ENCODE peak calls at places on chromosomes 16 and 17, in four cellular contexts. R is skeletal muscle cell, Z is neural progenitor cell, C is GM10248. N is an unnamed sample.

GRCh38 chr17:27523712-27524111 is 67.5 kb downstream of the KSR1 start:
- DNase-seq in R (no peak), Z (no peak), C (no peak), N (no peak)

GRCh38 chr17:77553459-77554066 is 404.9 kb upstream of the TNRC6C start:
- DNase-seq in R (no peak), Z (no peak), C (no peak), N (no peak)

GRCh38 chr16:27642753-27643152 is 92.8 kb downstream of the KATNIP start:
- DNase-seq in R (no peak), Z (peak), C (no peak), N (peak)

GRCh38 chr16:89922884-89923639 is at the start of gene TUBB3:
- DNase-seq in R (peak), Z (peak), C (peak), N (peak)

GRCh38 chr16:11245988-11246387 is 10.0 kb downstream of the SOCS1 start:
- DNase-seq in R (no peak), Z (no peak), C (no peak), N (no peak)

GRCh38 chr17:40582328-40582901 is 17.1 kb upstream of the CCR7 start:
- DNase-seq in R (no peak), Z (no peak), C (peak), N (no peak)

GRCh38 chr17:31202968-31203367 is 94.1 kb downstream of the OMG start:
- DNase-seq in R (no peak), Z (no peak), C (no peak), N (no peak)

GRCh38 chr17:50479522-50480141 is 972 bp downstream of the RSAD1 start:
- DNase-seq in R (no peak), Z (peak), C (peak), N (peak)

GRCh38 chr17:37273419-37274051 is 102.2 kb upstream of the C17orf78 start:
- DNase-seq in R (no peak), Z (peak), C (no peak), N (peak)

GRCh38 chr16:66274335-66275110 is 92.0 kb upstream of the CDH5 start:
- DNase-seq in R (no peak), Z (no peak), C (no peak), N (no peak)

GRCh38 chr17:73068322-73069153 is 23.9 kb downstream of the SLC39A11 start:
- DNase-seq in R (peak), Z (no peak), C (no peak), N (peak)

GRCh38 chr17:31427684-31428083 is 36.2 kb downstream of the RAB11FIP4 start:
- DNase-seq in R (no peak), Z (no peak), C (no peak), N (no peak)

GRCh38 chr17:81712468-81713003 is 452 bp downstream of the SLC25A10 start:
- DNase-seq in R (no peak), Z (peak), C (peak), N (peak)

GRCh38 chr17:8151120-8151640 is 1.0 kb downstream of the PER1 start:
- DNase-seq in R (peak), Z (peak), C (peak), N (peak)

GRCh38 chr17:64426584-64426983 is 22.3 kb upstream of the MILR1 start:
- DNase-seq in R (no peak), Z (no peak), C (no peak), N (no peak)

GRCh38 chr17:353213-353837 is 718 bp upstream of the RPH3AL start:
- DNase-seq in R (no peak), Z (no peak), C (no peak), N (no peak)

N was measured in ELF-1.